ENCODE peak calls at places on chromosomes 12 and 14, in eight cellular contexts. T, Q, W, D, A, P, C and M are unnamed samples.

GRCh38 chr12:103441437-103442186 is 54.2 kb downstream of the C12orf42 start:
- DNase-seq in T (peak), Q (no peak), W (no peak), D (no peak), A (peak), P (no peak), C (peak), M (no peak)

GRCh38 chr14:88352299-88353097 is 29.4 kb upstream of the KCNK10 start:
- DNase-seq in T (no peak), Q (peak), W (peak), D (no peak), A (no peak), P (peak), C (no peak), M (no peak)

GRCh38 chr12:49622501-49623141 is 740 bp upstream of the PRPF40B start:
- DNase-seq in T (peak), Q (peak), W (no peak), D (no peak), A (peak), P (no peak), C (peak), M (no peak)

GRCh38 chr12:100267603-100268281 is 765 bp downstream of the SCYL2 start:
- DNase-seq in T (peak), Q (peak), W (peak), D (peak), A (no peak), P (no peak), C (no peak), M (no peak)

GRCh38 chr12:88305491-88305890 is 163.4 kb downstream of the TMTC3 start:
- DNase-seq in T (no peak), Q (no peak), W (no peak), D (no peak), A (no peak), P (no peak), C (no peak), M (no peak)

GRCh38 chr12:1595026-1595561 is 713 bp upstream of the FBXL14 start:
- DNase-seq in T (peak), Q (no peak), W (peak), D (no peak), A (no peak), P (peak), C (no peak), M (no peak)

GRCh38 chr12:96070670-96071279 is 35.4 kb upstream of the LTA4H start:
- DNase-seq in T (no peak), Q (no peak), W (peak), D (no peak), A (no peak), P (no peak), C (no peak), M (no peak)

GRCh38 chr12:110117948-110118685 is 6.0 kb upstream of the IFT81 start:
- DNase-seq in T (no peak), Q (no peak), W (no peak), D (no peak), A (no peak), P (no peak), C (no peak), M (no peak)

GRCh38 chr12:70535896-70536374 is 101.3 kb downstream of the PTPRB start:
- DNase-seq in T (no peak), Q (no peak), W (no peak), D (no peak), A (no peak), P (peak), C (no peak), M (no peak)

GRCh38 chr12:2013527-2014223 is 9.4 kb upstream of the DCP1B start:
- DNase-seq in T (no peak), Q (peak), W (no peak), D (no peak), A (no peak), P (no peak), C (no peak), M (no peak)

GRCh38 chr12:117091758-117092510 is 7.3 kb downstream of the TESC start:
- DNase-seq in T (no peak), Q (no peak), W (no peak), D (no peak), A (no peak), P (no peak), C (no peak), M (no peak)